ENCODE peak calls at places on chromosome 13, in four cellular contexts. Q is GM23248, W is kidney, U is mesenchymal stem cell. F is an unnamed sample. For H3K4me1, the result is how much of the 10 kb centered on the place peaks cover.

GRCh38 chr13:43469791-43470190 is 317.0 kb downstream of the ENOX1 start:
- DNase-seq in U (no peak), W (no peak), Q (no peak), F (no peak)

GRCh38 chr13:79709526-79709925 is 228.6 kb downstream of the NDFIP2 start:
- DNase-seq in W (no peak), U (no peak), Q (peak), F (no peak)

GRCh38 chr13:50069255-50069654 is 54.0 kb downstream of the KCNRG start:
- DNase-seq in Q (peak), U (peak), W (no peak), F (no peak)

GRCh38 chr13:50576156-50576555 is 267.3 kb downstream of the DLEU7 start:
- DNase-seq in Q (peak), U (no peak), W (peak), F (peak)

GRCh38 chr13:93857126-93857525 is 622.4 kb downstream of the DCT start:
- DNase-seq in W (no peak), U (no peak), Q (peak), F (no peak)

GRCh38 chr13:71610876-71611275 is 256.1 kb downstream of the DACH1 start:
- DNase-seq in Q (no peak), U (peak), W (no peak), F (no peak)

GRCh38 chr13:30453727-30454126 is 12.0 kb downstream of the HMGB1 start:
- DNase-seq in Q (peak), W (no peak), U (peak), F (peak)

GRCh38 chr13:34076943-34077703 is 259.2 kb downstream of the RFC3 start:
- DNase-seq in U (peak), Q (peak), W (no peak), F (peak)

GRCh38 chr13:19862511-19863313 is 737 bp downstream of the ZMYM5 start:
- DNase-seq in Q (peak), W (peak), U (peak), F (peak)

GRCh38 chr13:109707044-109707794 is 79.2 kb downstream of the IRS2 start:
- DNase-seq in U (no peak), W (no peak), Q (no peak), F (no peak)

GRCh38 chr13:46295531-46296464 is 84.1 kb downstream of the LRRC63 start:
- DNase-seq in Q (peak), W (no peak), U (peak), F (peak)

GRCh38 chr13:30079501-30079900 is 227.8 kb downstream of the KATNAL1 start:
- DNase-seq in W (no peak), U (no peak), Q (no peak), F (no peak)

DNA sequence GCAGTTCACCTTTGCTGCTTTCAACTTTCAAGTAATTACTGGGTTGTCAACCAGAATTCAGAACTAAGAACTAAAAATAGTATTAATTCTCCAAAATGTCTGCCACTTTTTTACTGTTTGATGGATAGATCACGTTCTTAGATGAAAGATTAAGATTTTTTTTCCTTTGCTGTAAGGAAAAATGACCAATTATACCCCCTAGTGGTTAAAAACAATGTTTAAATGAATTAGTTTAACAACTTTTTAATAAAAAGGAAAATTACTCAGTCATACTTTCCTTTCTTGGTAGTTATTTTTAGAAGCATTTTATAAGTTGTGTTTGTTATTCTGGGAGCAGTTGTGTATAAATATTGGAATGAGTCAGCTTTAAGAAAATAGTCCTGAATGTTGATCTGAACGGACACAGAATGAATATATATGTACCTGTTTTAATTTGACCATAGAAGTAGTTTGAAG is 4.6 kb downstream of the TM9SF2 start:
- DNase-seq in Q (peak), W (no peak), U (peak), F (peak)
- H3K4me1 ChIP-seq in Q (under half), W (under half), U (under half), F (under half)

DNA sequence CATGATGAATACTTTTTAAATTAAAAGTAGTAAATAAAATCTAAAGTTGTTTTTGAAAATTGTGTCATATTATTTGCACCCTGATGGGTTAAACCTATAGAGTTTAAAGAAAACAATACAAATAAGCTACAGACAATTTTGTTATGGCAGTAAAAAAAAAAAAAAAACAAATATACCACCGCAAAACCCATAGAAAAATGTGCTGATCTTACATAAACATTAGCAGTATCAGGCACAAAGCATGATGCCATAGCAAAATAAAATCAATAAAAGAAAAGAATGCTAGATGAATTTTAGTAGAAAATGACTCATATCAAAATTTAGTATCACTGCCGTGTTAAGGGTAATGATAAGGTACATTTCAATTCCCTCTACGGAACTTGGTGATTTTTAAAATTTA is 826.0 kb downstream of the SLITRK1 start:
- DNase-seq in Q (no peak), U (no peak), W (no peak), F (no peak)
- H3K4me1 ChIP-seq in Q (under half), U (under half), W (under half), F (under half)

GRCh38 chr13:112710855-112711527 is 21.2 kb downstream of the ATP11A start:
- DNase-seq in U (no peak), W (peak), Q (no peak), F (no peak)
- H3K4me1 ChIP-seq in U (under half), W (under half), Q (under half), F (under half)

DNA sequence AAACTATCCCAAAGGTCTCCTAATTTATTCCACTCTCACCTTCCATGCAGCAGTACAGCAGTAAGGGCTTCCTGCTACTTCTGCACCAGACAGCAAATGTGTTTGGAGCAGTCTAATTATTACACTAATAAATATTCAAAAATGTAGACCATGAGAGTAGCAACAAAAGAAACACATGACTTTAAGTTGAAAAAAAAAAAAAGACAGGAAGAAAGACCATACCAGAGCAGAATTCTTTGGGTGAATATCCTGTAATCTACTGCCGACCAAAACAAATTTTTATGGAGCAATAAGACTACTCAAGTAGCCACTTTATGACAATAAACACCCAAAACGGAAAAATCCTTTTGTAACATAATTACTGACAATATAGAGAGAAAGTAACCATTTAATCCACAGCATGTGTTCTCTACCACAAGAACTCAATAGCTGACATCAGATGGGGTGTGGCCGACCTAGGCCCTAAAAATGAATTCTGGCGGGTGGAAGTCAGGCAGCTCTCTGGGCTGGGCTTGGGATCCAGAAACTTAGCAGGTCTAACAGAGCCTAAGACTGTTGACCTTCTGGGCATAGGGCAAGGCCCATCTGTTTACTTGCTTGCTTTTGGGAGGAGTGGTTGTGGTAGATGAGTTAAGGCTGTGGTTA is 4.6 kb downstream of the KLF12 start:
- DNase-seq in U (no peak), Q (peak), W (no peak), F (peak)
- H3K4me1 ChIP-seq in U (under half), Q (half or more), W (under half), F (under half)

DNA sequence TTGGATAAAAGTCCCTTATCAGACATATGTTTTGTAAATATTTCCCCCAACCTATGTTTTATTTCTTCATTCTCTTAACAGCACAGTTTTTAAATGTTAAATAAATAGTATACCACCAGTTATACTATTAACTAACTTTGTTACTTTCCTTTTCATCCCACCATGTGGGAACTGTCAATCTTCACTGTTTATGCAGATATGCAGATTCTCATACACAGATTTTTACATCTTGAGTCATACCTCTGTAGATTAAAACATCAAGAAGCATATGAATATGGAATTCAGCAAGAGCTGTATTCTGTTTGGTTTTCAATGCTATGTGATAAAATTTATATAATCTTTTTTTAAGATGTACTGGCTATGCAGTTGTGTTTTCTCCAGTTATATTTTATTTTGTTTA is 566.3 kb downstream of the LIG4 start:
- DNase-seq in Q (no peak), W (no peak), U (peak), F (no peak)
- H3K4me1 ChIP-seq in Q (under half), W (under half), U (under half), F (under half)

DNA sequence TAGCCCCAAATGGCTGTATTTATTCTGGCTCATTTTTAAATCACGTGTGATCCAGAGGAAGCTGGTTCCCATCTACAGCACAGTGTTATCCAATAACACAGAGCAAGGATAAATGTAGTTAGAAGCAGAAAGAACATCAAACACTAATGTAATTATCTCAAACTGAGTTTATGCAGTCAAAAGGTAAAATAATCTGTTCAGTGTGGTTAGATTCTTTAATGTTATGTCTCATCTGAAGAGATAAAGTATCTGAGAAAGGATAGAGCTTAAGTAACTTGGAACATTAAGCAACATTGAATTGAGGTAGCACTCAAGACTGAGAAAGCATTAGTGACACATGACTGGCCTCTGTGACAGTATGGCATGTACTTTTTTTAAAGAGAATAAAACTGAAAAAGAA is 853.4 kb downstream of the GPC5 start:
- DNase-seq in Q (no peak), W (no peak), U (no peak), F (no peak)
- H3K4me1 ChIP-seq in Q (under half), W (under half), U (under half), F (under half)

DNA sequence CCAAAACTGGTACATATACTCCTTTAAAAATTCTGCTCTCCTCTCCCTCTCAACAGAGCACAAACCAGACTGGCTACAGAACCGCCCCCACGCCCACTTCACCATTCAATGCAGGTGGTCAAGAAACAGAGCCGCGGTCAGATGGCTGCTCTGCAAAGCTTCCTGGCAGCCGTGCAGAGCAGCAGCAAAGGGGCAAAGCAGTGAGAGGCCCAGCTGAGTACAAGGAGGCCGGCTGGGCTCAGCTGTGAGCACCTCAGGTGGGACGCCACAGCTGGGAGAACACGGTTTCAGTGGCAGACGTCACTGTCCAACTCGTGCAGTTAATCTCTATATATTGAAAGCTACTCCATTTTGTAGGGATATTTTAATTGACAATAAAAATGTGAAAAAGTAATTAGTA is 8.3 kb downstream of the GRTP1 start:
- DNase-seq in U (no peak), Q (no peak), W (peak), F (no peak)
- H3K4me1 ChIP-seq in U (under half), Q (under half), W (under half), F (under half)

DNA sequence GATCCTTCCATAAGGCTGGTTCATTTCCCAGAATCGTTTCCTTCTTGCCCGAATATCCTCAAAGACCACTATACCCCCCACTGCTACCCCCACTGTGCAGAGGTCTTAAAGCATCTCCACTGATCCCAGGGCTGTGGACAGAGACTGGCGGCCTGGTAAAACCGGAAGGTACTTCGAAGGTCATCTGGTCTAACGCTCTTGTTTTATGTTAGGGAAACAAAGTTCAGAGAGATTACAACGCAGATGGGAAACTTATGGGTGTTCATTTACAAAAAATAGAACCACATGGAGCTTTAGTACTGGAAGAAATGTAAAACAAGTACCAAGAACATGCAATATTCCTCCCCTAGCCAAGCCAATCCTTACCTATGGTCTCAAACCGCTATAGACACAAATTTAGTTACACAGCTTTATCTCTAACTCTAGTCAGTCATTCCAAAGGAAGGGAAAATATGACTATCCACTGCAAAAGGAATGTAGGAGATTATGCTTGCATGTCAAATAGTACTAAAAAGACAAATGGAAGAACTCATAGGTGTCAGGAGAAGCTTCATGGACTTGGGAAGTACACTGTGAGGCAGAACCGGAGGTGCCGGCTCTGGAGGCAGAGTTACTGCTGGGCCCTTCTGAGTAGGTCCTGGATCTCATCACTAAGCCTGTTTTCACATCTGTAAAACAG is 97.6 kb downstream of the FOXO1 start:
- DNase-seq in W (no peak), U (peak), Q (peak), F (no peak)
- H3K4me1 ChIP-seq in W (under half), U (under half), Q (under half), F (under half)